ENCODE peak calls at places on chromosomes 16 and 17, in eight cellular contexts. One of them, this sample, is unnamed.

GRCh38 chr16:11395008-11395948 is 50.0 kb downstream of the RMI2 start:
- DNase-seq in endothelial cell of umbilical vein: no peak
- DNase-seq in GM12878: no peak
- DNase-seq in K562: no peak
- DNase-seq in A549: no peak
- DNase-seq in HepG2: peak
- DNase-seq in HCT116: no peak
- DNase-seq in H1: no peak
- DNase-seq in this sample: no peak

GRCh38 chr17:36131436-36131835 is 27.8 kb downstream of the CCL4 start:
- DNase-seq in K562: no peak
- DNase-seq in HCT116: no peak
- DNase-seq in endothelial cell of umbilical vein: no peak
- DNase-seq in HepG2: no peak
- DNase-seq in GM12878: no peak
- DNase-seq in A549: no peak
- DNase-seq in H1: no peak
- DNase-seq in this sample: peak

GRCh38 chr17:57215317-57215716 is 41.0 kb upstream of the MSI2 start:
- DNase-seq in K562: no peak
- DNase-seq in A549: no peak
- DNase-seq in HepG2: no peak
- DNase-seq in HCT116: no peak
- DNase-seq in H1: no peak
- DNase-seq in GM12878: no peak
- DNase-seq in endothelial cell of umbilical vein: peak
- DNase-seq in this sample: no peak

GRCh38 chr17:58153046-58153445 is 4.9 kb downstream of the OR4D1 start:
- DNase-seq in endothelial cell of umbilical vein: no peak
- DNase-seq in HepG2: no peak
- DNase-seq in H1: no peak
- DNase-seq in K562: no peak
- DNase-seq in GM12878: no peak
- DNase-seq in A549: no peak
- DNase-seq in HCT116: no peak
- DNase-seq in this sample: peak

GRCh38 chr17:41098042-41098441 is at the start of gene KRTAP4-8:
- DNase-seq in GM12878: no peak
- DNase-seq in H1: no peak
- DNase-seq in endothelial cell of umbilical vein: no peak
- DNase-seq in K562: no peak
- DNase-seq in A549: no peak
- DNase-seq in HepG2: no peak
- DNase-seq in HCT116: no peak
- DNase-seq in this sample: no peak

GRCh38 chr17:82106697-82107305 is 8.8 kb upstream of the FASN start:
- DNase-seq in HepG2: no peak
- DNase-seq in H1: no peak
- DNase-seq in HCT116: no peak
- DNase-seq in GM12878: no peak
- DNase-seq in K562: no peak
- DNase-seq in A549: no peak
- DNase-seq in endothelial cell of umbilical vein: no peak
- DNase-seq in this sample: no peak

GRCh38 chr17:45287526-45288264 is 25.8 kb upstream of the SPATA32 start:
- DNase-seq in GM12878: no peak
- DNase-seq in A549: no peak
- DNase-seq in K562: peak
- DNase-seq in HCT116: no peak
- DNase-seq in HepG2: no peak
- DNase-seq in endothelial cell of umbilical vein: no peak
- DNase-seq in H1: no peak
- DNase-seq in this sample: no peak

GRCh38 chr17:82317394-82318168 is at the start of gene CD7:
- DNase-seq in H1: no peak
- DNase-seq in A549: no peak
- DNase-seq in K562: no peak
- DNase-seq in GM12878: no peak
- DNase-seq in HepG2: peak
- DNase-seq in endothelial cell of umbilical vein: no peak
- DNase-seq in HCT116: no peak
- DNase-seq in this sample: no peak

GRCh38 chr17:63514974-63515373 is 8.2 kb upstream of the KCNH6 start:
- DNase-seq in H1: no peak
- DNase-seq in A549: no peak
- DNase-seq in GM12878: no peak
- DNase-seq in HCT116: no peak
- DNase-seq in endothelial cell of umbilical vein: no peak
- DNase-seq in HepG2: no peak
- DNase-seq in K562: no peak
- DNase-seq in this sample: no peak
- TF ChIP-seq POLR2A in H1: no peak
- TF ChIP-seq POLR2A in A549: no peak
- TF ChIP-seq POLR2A in GM12878: no peak
- TF ChIP-seq POLR2A in HCT116: no peak
- TF ChIP-seq POLR2A in endothelial cell of umbilical vein: no peak
- TF ChIP-seq POLR2A in HepG2: no peak
- TF ChIP-seq POLR2A in K562: no peak
- TF ChIP-seq POLR2A in this sample: no peak

GRCh38 chr16:85486256-85486915 is 126.7 kb upstream of the GSE1 start:
- DNase-seq in HCT116: no peak
- DNase-seq in K562: no peak
- DNase-seq in GM12878: no peak
- DNase-seq in H1: no peak
- DNase-seq in HepG2: no peak
- DNase-seq in A549: no peak
- DNase-seq in endothelial cell of umbilical vein: no peak
- DNase-seq in this sample: no peak

GRCh38 chr16:85490971-85491771 is 122.0 kb upstream of the GSE1 start:
- DNase-seq in HepG2: peak
- DNase-seq in endothelial cell of umbilical vein: no peak
- DNase-seq in K562: peak
- DNase-seq in A549: peak
- DNase-seq in H1: no peak
- DNase-seq in HCT116: peak
- DNase-seq in GM12878: no peak
- DNase-seq in this sample: peak

GRCh38 chr16:85490407-85490806 is 122.7 kb upstream of the GSE1 start:
- DNase-seq in HCT116: no peak
- DNase-seq in GM12878: no peak
- DNase-seq in HepG2: no peak
- DNase-seq in endothelial cell of umbilical vein: no peak
- DNase-seq in H1: no peak
- DNase-seq in A549: no peak
- DNase-seq in K562: no peak
- DNase-seq in this sample: no peak

GRCh38 chr16:85485379-85485778 is 127.7 kb upstream of the GSE1 start:
- DNase-seq in K562: no peak
- DNase-seq in GM12878: no peak
- DNase-seq in H1: no peak
- DNase-seq in HCT116: no peak
- DNase-seq in A549: no peak
- DNase-seq in endothelial cell of umbilical vein: no peak
- DNase-seq in HepG2: no peak
- DNase-seq in this sample: no peak

GRCh38 chr16:85488414-85488813 is 124.7 kb upstream of the GSE1 start:
- DNase-seq in A549: no peak
- DNase-seq in GM12878: no peak
- DNase-seq in endothelial cell of umbilical vein: no peak
- DNase-seq in H1: no peak
- DNase-seq in HepG2: no peak
- DNase-seq in HCT116: no peak
- DNase-seq in K562: no peak
- DNase-seq in this sample: no peak
- TF ChIP-seq MAX in A549: no peak
- TF ChIP-seq MAX in GM12878: no peak
- TF ChIP-seq MAX in endothelial cell of umbilical vein: no peak
- TF ChIP-seq MAX in H1: no peak
- TF ChIP-seq MAX in HepG2: no peak
- TF ChIP-seq MAX in HCT116: no peak
- TF ChIP-seq MAX in K562: no peak
- TF ChIP-seq MAX in this sample: no peak

GRCh38 chr16:61007694-61008093 is 1028.5 kb downstream of the CDH8 start:
- DNase-seq in HCT116: no peak
- DNase-seq in H1: no peak
- DNase-seq in K562: no peak
- DNase-seq in GM12878: no peak
- DNase-seq in endothelial cell of umbilical vein: no peak
- DNase-seq in HepG2: peak
- DNase-seq in A549: peak
- DNase-seq in this sample: no peak
- TF ChIP-seq CTCF in HCT116: no peak
- TF ChIP-seq CTCF in H1: no peak
- TF ChIP-seq CTCF in K562: no peak
- TF ChIP-seq CTCF in GM12878: no peak
- TF ChIP-seq CTCF in endothelial cell of umbilical vein: no peak
- TF ChIP-seq CTCF in HepG2: no peak
- TF ChIP-seq CTCF in A549: no peak
- TF ChIP-seq CTCF in this sample: no peak

DNA sequence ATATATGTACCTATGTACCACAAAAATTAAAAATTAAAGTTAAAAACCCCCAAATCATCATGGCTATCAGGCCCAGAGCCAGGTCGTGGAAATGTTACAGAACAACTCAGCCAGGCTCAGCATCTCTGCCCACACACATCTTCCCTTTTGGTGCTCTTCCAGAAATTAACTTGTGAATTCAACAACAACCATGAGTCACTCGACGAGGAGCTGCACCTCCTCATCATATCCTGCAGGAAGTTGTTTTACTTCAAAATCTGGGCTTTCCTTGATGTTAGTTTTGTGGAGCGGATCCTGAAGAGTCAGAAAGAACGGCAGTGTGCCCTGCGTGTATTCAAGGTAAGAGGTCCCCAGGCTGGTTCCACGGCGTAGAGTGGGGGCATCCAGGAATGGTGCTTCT is 10.6 kb downstream of the FBXO39 start:
- DNase-seq in endothelial cell of umbilical vein: peak
- DNase-seq in HCT116: no peak
- DNase-seq in GM12878: no peak
- DNase-seq in H1: no peak
- DNase-seq in HepG2: no peak
- DNase-seq in A549: peak
- DNase-seq in K562: no peak
- DNase-seq in this sample: no peak
- TF ChIP-seq POLR2A in endothelial cell of umbilical vein: no peak
- TF ChIP-seq POLR2A in HCT116: no peak
- TF ChIP-seq POLR2A in GM12878: no peak
- TF ChIP-seq POLR2A in H1: no peak
- TF ChIP-seq POLR2A in HepG2: no peak
- TF ChIP-seq POLR2A in A549: no peak
- TF ChIP-seq POLR2A in K562: no peak
- TF ChIP-seq POLR2A in this sample: no peak